ENCODE peak calls at places on chromosomes 6 and 20, in seven cellular contexts. One of them, this sample, is unnamed.

GRCh38 chr6:109671721-109672120 is 19.3 kb downstream of the AK9 start:
- DNase-seq in T-helper 9 cell: no peak
- DNase-seq in HEK293T: no peak
- DNase-seq in heart left ventricle: no peak
- DNase-seq in activated CD8-positive, alpha-beta T cell treated with anti-CD3 and anti-CD28 coated beads for 36 hours: no peak
- DNase-seq in DMS153: no peak
- DNase-seq in pons: no peak
- DNase-seq in this sample: no peak

GRCh38 chr6:20367716-20368485 is 33.8 kb upstream of the E2F3 start:
- DNase-seq in T-helper 9 cell: no peak
- DNase-seq in HEK293T: no peak
- DNase-seq in heart left ventricle: no peak
- DNase-seq in activated CD8-positive, alpha-beta T cell treated with anti-CD3 and anti-CD28 coated beads for 36 hours: peak; percentile 49
- DNase-seq in DMS153: no peak
- DNase-seq in pons: no peak
- DNase-seq in this sample: peak; percentile 68

GRCh38 chr6:143221723-143222122 is 161.0 kb downstream of the AIG1 start:
- DNase-seq in T-helper 9 cell: no peak
- DNase-seq in HEK293T: no peak
- DNase-seq in heart left ventricle: no peak
- DNase-seq in activated CD8-positive, alpha-beta T cell treated with anti-CD3 and anti-CD28 coated beads for 36 hours: no peak
- DNase-seq in DMS153: no peak
- DNase-seq in pons: no peak
- DNase-seq in this sample: no peak

GRCh38 chr20:23265226-23265625 is 85.4 kb upstream of the NXT1 start:
- DNase-seq in T-helper 9 cell: no peak
- DNase-seq in HEK293T: no peak
- DNase-seq in heart left ventricle: no peak
- DNase-seq in activated CD8-positive, alpha-beta T cell treated with anti-CD3 and anti-CD28 coated beads for 36 hours: no peak
- DNase-seq in DMS153: no peak
- DNase-seq in pons: no peak
- DNase-seq in this sample: no peak

GRCh38 chr6:9225441-9225871 is 790.1 kb upstream of the SLC35B3 start:
- DNase-seq in T-helper 9 cell: no peak
- DNase-seq in HEK293T: no peak
- DNase-seq in heart left ventricle: no peak
- DNase-seq in activated CD8-positive, alpha-beta T cell treated with anti-CD3 and anti-CD28 coated beads for 36 hours: no peak
- DNase-seq in DMS153: no peak
- DNase-seq in pons: no peak
- DNase-seq in this sample: no peak

GRCh38 chr6:128124713-128125112 is 223.9 kb upstream of the THEMIS start:
- DNase-seq in T-helper 9 cell: no peak
- DNase-seq in HEK293T: no peak
- DNase-seq in heart left ventricle: no peak
- DNase-seq in activated CD8-positive, alpha-beta T cell treated with anti-CD3 and anti-CD28 coated beads for 36 hours: peak; percentile 38
- DNase-seq in DMS153: no peak
- DNase-seq in pons: no peak
- DNase-seq in this sample: no peak

GRCh38 chr20:63895886-63896135 is 885 bp downstream of the DNAJC5 start:
- DNase-seq in T-helper 9 cell: no peak
- DNase-seq in HEK293T: no peak
- DNase-seq in heart left ventricle: no peak
- DNase-seq in activated CD8-positive, alpha-beta T cell treated with anti-CD3 and anti-CD28 coated beads for 36 hours: no peak
- DNase-seq in DMS153: no peak
- DNase-seq in pons: peak; percentile 25
- DNase-seq in this sample: peak; percentile 53

GRCh38 chr6:4610256-4610655 is 165.9 kb upstream of the CDYL start:
- DNase-seq in T-helper 9 cell: no peak
- DNase-seq in HEK293T: no peak
- DNase-seq in heart left ventricle: peak; percentile 64
- DNase-seq in activated CD8-positive, alpha-beta T cell treated with anti-CD3 and anti-CD28 coated beads for 36 hours: no peak
- DNase-seq in DMS153: no peak
- DNase-seq in pons: peak; percentile 11
- DNase-seq in this sample: no peak

GRCh38 chr6:169830876-169831275 is 79.5 kb downstream of the ERMARD start:
- DNase-seq in T-helper 9 cell: no peak
- DNase-seq in HEK293T: no peak
- DNase-seq in heart left ventricle: no peak
- DNase-seq in activated CD8-positive, alpha-beta T cell treated with anti-CD3 and anti-CD28 coated beads for 36 hours: no peak
- DNase-seq in DMS153: no peak
- DNase-seq in pons: no peak
- DNase-seq in this sample: no peak

GRCh38 chr20:55830124-55830828 is 175.0 kb downstream of the CBLN4 start:
- DNase-seq in T-helper 9 cell: no peak
- DNase-seq in HEK293T: no peak
- DNase-seq in heart left ventricle: no peak
- DNase-seq in activated CD8-positive, alpha-beta T cell treated with anti-CD3 and anti-CD28 coated beads for 36 hours: no peak
- DNase-seq in DMS153: no peak
- DNase-seq in pons: no peak
- DNase-seq in this sample: no peak

GRCh38 chr6:22877946-22878705 is 308.8 kb downstream of the HDGFL1 start:
- DNase-seq in T-helper 9 cell: no peak
- DNase-seq in HEK293T: no peak
- DNase-seq in heart left ventricle: no peak
- DNase-seq in activated CD8-positive, alpha-beta T cell treated with anti-CD3 and anti-CD28 coated beads for 36 hours: no peak
- DNase-seq in DMS153: no peak
- DNase-seq in pons: peak; percentile 23
- DNase-seq in this sample: no peak

GRCh38 chr6:71197267-71197666 is 91.3 kb upstream of the OGFRL1 start:
- DNase-seq in T-helper 9 cell: no peak
- DNase-seq in HEK293T: no peak
- DNase-seq in heart left ventricle: no peak
- DNase-seq in activated CD8-positive, alpha-beta T cell treated with anti-CD3 and anti-CD28 coated beads for 36 hours: no peak
- DNase-seq in DMS153: no peak
- DNase-seq in pons: no peak
- DNase-seq in this sample: no peak

GRCh38 chr20:64211874-64212658 is 43.5 kb upstream of the PCMTD2 start:
- DNase-seq in T-helper 9 cell: no peak
- DNase-seq in HEK293T: no peak
- DNase-seq in heart left ventricle: no peak
- DNase-seq in activated CD8-positive, alpha-beta T cell treated with anti-CD3 and anti-CD28 coated beads for 36 hours: no peak
- DNase-seq in DMS153: no peak
- DNase-seq in pons: no peak
- DNase-seq in this sample: no peak

GRCh38 chr6:109059591-109060021 is 35.0 kb downstream of the SESN1 start:
- DNase-seq in T-helper 9 cell: no peak
- DNase-seq in HEK293T: no peak
- DNase-seq in heart left ventricle: no peak
- DNase-seq in activated CD8-positive, alpha-beta T cell treated with anti-CD3 and anti-CD28 coated beads for 36 hours: no peak
- DNase-seq in DMS153: no peak
- DNase-seq in pons: peak; percentile 69
- DNase-seq in this sample: peak; percentile 79

GRCh38 chr20:19079536-19080299 is 132.7 kb upstream of the SLC24A3 start:
- DNase-seq in T-helper 9 cell: no peak
- DNase-seq in HEK293T: no peak
- DNase-seq in heart left ventricle: no peak
- DNase-seq in activated CD8-positive, alpha-beta T cell treated with anti-CD3 and anti-CD28 coated beads for 36 hours: no peak
- DNase-seq in DMS153: peak; percentile 20
- DNase-seq in pons: no peak
- DNase-seq in this sample: no peak

GRCh38 chr6:141326426-141326825 is 806.3 kb upstream of the GJE1 start:
- DNase-seq in T-helper 9 cell: peak; percentile 3
- DNase-seq in HEK293T: no peak
- DNase-seq in heart left ventricle: no peak
- DNase-seq in activated CD8-positive, alpha-beta T cell treated with anti-CD3 and anti-CD28 coated beads for 36 hours: peak; percentile 84
- DNase-seq in DMS153: peak; percentile 51
- DNase-seq in pons: no peak
- DNase-seq in this sample: peak; percentile 44

GRCh38 chr6:108661982-108662381 is 101.3 kb downstream of the FOXO3 start:
- DNase-seq in T-helper 9 cell: no peak
- DNase-seq in HEK293T: no peak
- DNase-seq in heart left ventricle: no peak
- DNase-seq in activated CD8-positive, alpha-beta T cell treated with anti-CD3 and anti-CD28 coated beads for 36 hours: no peak
- DNase-seq in DMS153: no peak
- DNase-seq in pons: no peak
- DNase-seq in this sample: no peak

GRCh38 chr6:34809914-34810882 is 18.3 kb downstream of the BLTP3A start:
- DNase-seq in T-helper 9 cell: no peak
- DNase-seq in HEK293T: no peak
- DNase-seq in heart left ventricle: no peak
- DNase-seq in activated CD8-positive, alpha-beta T cell treated with anti-CD3 and anti-CD28 coated beads for 36 hours: no peak
- DNase-seq in DMS153: no peak
- DNase-seq in pons: no peak
- DNase-seq in this sample: no peak

GRCh38 chr20:4512891-4513550 is 208.7 kb upstream of the PRND start:
- DNase-seq in T-helper 9 cell: no peak
- DNase-seq in HEK293T: no peak
- DNase-seq in heart left ventricle: no peak
- DNase-seq in activated CD8-positive, alpha-beta T cell treated with anti-CD3 and anti-CD28 coated beads for 36 hours: no peak
- DNase-seq in DMS153: no peak
- DNase-seq in pons: no peak
- DNase-seq in this sample: no peak

GRCh38 chr6:85576479-85576878 is 17.2 kb downstream of the SNX14 start:
- DNase-seq in T-helper 9 cell: no peak
- DNase-seq in HEK293T: no peak
- DNase-seq in heart left ventricle: no peak
- DNase-seq in activated CD8-positive, alpha-beta T cell treated with anti-CD3 and anti-CD28 coated beads for 36 hours: no peak
- DNase-seq in DMS153: no peak
- DNase-seq in pons: no peak
- DNase-seq in this sample: no peak

GRCh38 chr6:112196290-112196689 is 58.1 kb downstream of the LAMA4 start:
- DNase-seq in T-helper 9 cell: no peak
- DNase-seq in HEK293T: no peak
- DNase-seq in heart left ventricle: no peak
- DNase-seq in activated CD8-positive, alpha-beta T cell treated with anti-CD3 and anti-CD28 coated beads for 36 hours: no peak
- DNase-seq in DMS153: no peak
- DNase-seq in pons: no peak
- DNase-seq in this sample: no peak

GRCh38 chr20:45611054-45611453 is 18.5 kb upstream of the WFDC10A start:
- DNase-seq in T-helper 9 cell: no peak
- DNase-seq in HEK293T: no peak
- DNase-seq in heart left ventricle: no peak
- DNase-seq in activated CD8-positive, alpha-beta T cell treated with anti-CD3 and anti-CD28 coated beads for 36 hours: peak; percentile 72
- DNase-seq in DMS153: no peak
- DNase-seq in pons: no peak
- DNase-seq in this sample: peak; percentile 96

GRCh38 chr6:140909156-140909555 is 1223.6 kb upstream of the GJE1 start:
- DNase-seq in T-helper 9 cell: no peak
- DNase-seq in HEK293T: no peak
- DNase-seq in heart left ventricle: no peak
- DNase-seq in activated CD8-positive, alpha-beta T cell treated with anti-CD3 and anti-CD28 coated beads for 36 hours: no peak
- DNase-seq in DMS153: no peak
- DNase-seq in pons: no peak
- DNase-seq in this sample: no peak

GRCh38 chr20:356745-357144 is 9.8 kb downstream of the NRSN2 start:
- DNase-seq in T-helper 9 cell: no peak
- DNase-seq in HEK293T: no peak
- DNase-seq in heart left ventricle: no peak
- DNase-seq in activated CD8-positive, alpha-beta T cell treated with anti-CD3 and anti-CD28 coated beads for 36 hours: no peak
- DNase-seq in DMS153: no peak
- DNase-seq in pons: no peak
- DNase-seq in this sample: no peak

GRCh38 chr6:2197984-2198383 is 47.4 kb downstream of the GMDS start:
- DNase-seq in T-helper 9 cell: no peak
- DNase-seq in HEK293T: no peak
- DNase-seq in heart left ventricle: no peak
- DNase-seq in activated CD8-positive, alpha-beta T cell treated with anti-CD3 and anti-CD28 coated beads for 36 hours: no peak
- DNase-seq in DMS153: no peak
- DNase-seq in pons: no peak
- DNase-seq in this sample: no peak

GRCh38 chr6:56890683-56891429 is 64.1 kb upstream of the BEND6 start:
- DNase-seq in T-helper 9 cell: no peak
- DNase-seq in HEK293T: no peak
- DNase-seq in heart left ventricle: no peak
- DNase-seq in activated CD8-positive, alpha-beta T cell treated with anti-CD3 and anti-CD28 coated beads for 36 hours: peak; percentile 35
- DNase-seq in DMS153: no peak
- DNase-seq in pons: peak; percentile 47
- DNase-seq in this sample: peak; percentile 83

GRCh38 chr20:51583073-51583472 is 40.6 kb upstream of the NFATC2 start:
- DNase-seq in T-helper 9 cell: no peak
- DNase-seq in HEK293T: no peak
- DNase-seq in heart left ventricle: no peak
- DNase-seq in activated CD8-positive, alpha-beta T cell treated with anti-CD3 and anti-CD28 coated beads for 36 hours: no peak
- DNase-seq in DMS153: no peak
- DNase-seq in pons: no peak
- DNase-seq in this sample: no peak

GRCh38 chr6:30687659-30688431 is 1.4 kb upstream of the PPP1R18 start:
- DNase-seq in T-helper 9 cell: no peak
- DNase-seq in HEK293T: no peak
- DNase-seq in heart left ventricle: peak; percentile 69
- DNase-seq in activated CD8-positive, alpha-beta T cell treated with anti-CD3 and anti-CD28 coated beads for 36 hours: no peak
- DNase-seq in DMS153: no peak
- DNase-seq in pons: no peak
- DNase-seq in this sample: peak; percentile 28

GRCh38 chr6:154606457-154606856 is 96.0 kb upstream of the CNKSR3 start:
- DNase-seq in T-helper 9 cell: peak; percentile 27
- DNase-seq in HEK293T: no peak
- DNase-seq in heart left ventricle: no peak
- DNase-seq in activated CD8-positive, alpha-beta T cell treated with anti-CD3 and anti-CD28 coated beads for 36 hours: peak; percentile 99
- DNase-seq in DMS153: no peak
- DNase-seq in pons: no peak
- DNase-seq in this sample: peak; percentile 16

GRCh38 chr20:57627972-57628650 is 7.9 kb upstream of the ZBP1 start:
- DNase-seq in T-helper 9 cell: peak; percentile 53
- DNase-seq in HEK293T: no peak
- DNase-seq in heart left ventricle: peak; percentile 70
- DNase-seq in activated CD8-positive, alpha-beta T cell treated with anti-CD3 and anti-CD28 coated beads for 36 hours: peak; percentile 78
- DNase-seq in DMS153: no peak
- DNase-seq in pons: peak; percentile 62
- DNase-seq in this sample: peak; percentile 93

This sample was measured in NB4.